ENCODE peak calls at places on chromosomes 13 and 19, in ten cellular contexts. Y, D, Z, N, T, G, R, I, L and K are unnamed samples.

GRCh38 chr13:50131998-50132936 is 117.0 kb downstream of the KCNRG start:
- DNase-seq in Y (no peak), D (no peak), Z (no peak), N (no peak), T (no peak), G (no peak), R (no peak), I (no peak), L (no peak), K (no peak)

GRCh38 chr13:43664700-43665191 is 122.0 kb downstream of the ENOX1 start:
- DNase-seq in Y (no peak), D (peak), Z (no peak), N (peak), T (peak), G (peak), R (peak), I (peak), L (peak), K (no peak)

GRCh38 chr13:108346376-108346775 is 76.9 kb downstream of the TNFSF13B start:
- DNase-seq in Y (no peak), D (no peak), Z (no peak), N (no peak), T (no peak), G (peak), R (no peak), I (no peak), L (no peak), K (no peak)

GRCh38 chr19:28934626-28935025 is 278.3 kb downstream of the UQCRFS1 start:
- DNase-seq in Y (no peak), D (no peak), Z (no peak), N (no peak), T (no peak), G (no peak), R (no peak), I (peak), L (no peak), K (no peak)

GRCh38 chr13:73883162-73883561 is 251.0 kb downstream of the KLF12 start:
- DNase-seq in Y (no peak), D (no peak), Z (no peak), N (no peak), T (no peak), G (no peak), R (no peak), I (no peak), L (no peak), K (no peak)

GRCh38 chr19:19160489-19161035 is 9.5 kb downstream of the MEF2B start:
- DNase-seq in Y (no peak), D (no peak), Z (no peak), N (no peak), T (no peak), G (no peak), R (no peak), I (no peak), L (no peak), K (no peak)

GRCh38 chr13:23185542-23185941 is 4.8 kb downstream of the SGCG start:
- DNase-seq in Y (no peak), D (no peak), Z (no peak), N (no peak), T (no peak), G (no peak), R (no peak), I (no peak), L (no peak), K (no peak)

GRCh38 chr13:46345866-46346265 is 41.2 kb downstream of the RUBCNL start:
- DNase-seq in Y (no peak), D (no peak), Z (no peak), N (no peak), T (no peak), G (no peak), R (no peak), I (peak), L (no peak), K (no peak)

GRCh38 chr13:97726664-97727235 is 226.7 kb upstream of the IPO5 start:
- DNase-seq in Y (no peak), D (no peak), Z (no peak), N (no peak), T (no peak), G (no peak), R (no peak), I (no peak), L (peak), K (no peak)

GRCh38 chr19:5141926-5142724 is 173.2 kb downstream of the KDM4B start:
- DNase-seq in Y (no peak), D (no peak), Z (no peak), N (no peak), T (no peak), G (no peak), R (no peak), I (no peak), L (no peak), K (no peak)

GRCh38 chr19:13097331-13098258 is 5.1 kb downstream of the LYL1 start:
- DNase-seq in Y (no peak), D (no peak), Z (no peak), N (no peak), T (no peak), G (no peak), R (peak), I (no peak), L (no peak), K (no peak)

GRCh38 chr13:102626928-102627327 is 30.1 kb downstream of the TPP2 start:
- DNase-seq in Y (no peak), D (no peak), Z (no peak), N (no peak), T (no peak), G (no peak), R (no peak), I (no peak), L (peak), K (no peak)

GRCh38 chr13:112929778-112930055 is 39.3 kb upstream of the MCF2L start:
- DNase-seq in Y (no peak), D (no peak), Z (no peak), N (no peak), T (no peak), G (no peak), R (no peak), I (no peak), L (no peak), K (no peak)

GRCh38 chr13:48188129-48188528 is 44.9 kb upstream of the ITM2B start:
- DNase-seq in Y (no peak), D (no peak), Z (no peak), N (no peak), T (no peak), G (no peak), R (no peak), I (no peak), L (no peak), K (no peak)

GRCh38 chr19:41535029-41535622 is 40.8 kb upstream of the CEACAM21 start:
- DNase-seq in Y (no peak), D (no peak), Z (no peak), N (no peak), T (no peak), G (no peak), R (no peak), I (no peak), L (no peak), K (no peak)

GRCh38 chr19:48244289-48244688 is 11.4 kb downstream of the CARD8 start:
- DNase-seq in Y (no peak), D (no peak), Z (no peak), N (no peak), T (peak), G (no peak), R (no peak), I (no peak), L (no peak), K (no peak)

GRCh38 chr13:106348032-106348431 is 187.4 kb downstream of the EFNB2 start:
- DNase-seq in Y (no peak), D (no peak), Z (no peak), N (no peak), T (peak), G (peak), R (no peak), I (peak), L (peak), K (no peak)

GRCh38 chr19:23093832-23094231 is 23.0 kb upstream of the ZNF730 start:
- DNase-seq in Y (no peak), D (no peak), Z (no peak), N (no peak), T (no peak), G (no peak), R (no peak), I (no peak), L (no peak), K (no peak)

GRCh38 chr19:10603873-10604459 is 16.9 kb upstream of the AP1M2 start:
- DNase-seq in Y (no peak), D (no peak), Z (no peak), N (no peak), T (no peak), G (no peak), R (no peak), I (no peak), L (peak), K (no peak)

GRCh38 chr13:39935155-39935554 is 279.7 kb downstream of the COG6 start:
- DNase-seq in Y (no peak), D (no peak), Z (no peak), N (no peak), T (no peak), G (no peak), R (no peak), I (no peak), L (no peak), K (no peak)

GRCh38 chr13:29587645-29588044 is 7.8 kb downstream of the SLC7A1 start:
- DNase-seq in Y (no peak), D (no peak), Z (no peak), N (no peak), T (no peak), G (no peak), R (no peak), I (peak), L (peak), K (no peak)

GRCh38 chr13:105847532-105848295 is 687.7 kb downstream of the EFNB2 start:
- DNase-seq in Y (no peak), D (no peak), Z (no peak), N (no peak), T (no peak), G (peak), R (no peak), I (no peak), L (no peak), K (no peak)